ENCODE peak calls at places on chromosomes 5 and 9, in six cellular contexts. K is H7; Y is heart left ventricle; N is left ventricle myocardium inferior; X is CD8-positive, alpha-beta T cell; J is HCT116. G is an unnamed sample.

GRCh38 chr9:15484802-15485201 is 26.0 kb downstream of the PSIP1 start:
- DNase-seq in Y (no peak), J (no peak), K (no peak), X (no peak), N (no peak), G (no peak)

GRCh38 chr9:110427497-110428104 is 89.9 kb upstream of the TXNDC8 start:
- DNase-seq in N (peak; percentile 16), J (peak; percentile 42), K (peak; percentile 36), Y (no peak), X (no peak), G (no peak)

GRCh38 chr5:149002053-149002452 is 60.8 kb downstream of the SH3TC2 start:
- DNase-seq in X (no peak), N (no peak), Y (no peak), K (no peak), J (peak; percentile 44), G (no peak)

GRCh38 chr9:108691614-108692013 is 164.2 kb downstream of the ACTL7B start:
- DNase-seq in X (no peak), K (no peak), N (no peak), Y (no peak), J (peak; percentile 84), G (no peak)

GRCh38 chr9:21326526-21327139 is 8.6 kb downstream of the KLHL9 start:
- DNase-seq in J (no peak), Y (no peak), X (no peak), N (no peak), K (no peak), G (no peak)

GRCh38 chr9:95753762-95754465 is 121.6 kb upstream of the ERCC6L2 start:
- DNase-seq in X (no peak), N (peak; percentile 48), Y (no peak), J (no peak), K (no peak), G (no peak)

GRCh38 chr5:14574891-14575496 is 6.6 kb upstream of the OTULINL start:
- DNase-seq in Y (peak; percentile 62), J (no peak), K (no peak), N (peak; percentile 42), X (no peak), G (no peak)

GRCh38 chr5:131193106-131193505 is 22.4 kb downstream of the LYRM7 start:
- DNase-seq in Y (no peak), K (no peak), J (no peak), X (no peak), N (no peak), G (no peak)

GRCh38 chr9:107119735-107120134 is 163.3 kb upstream of the RAD23B start:
- DNase-seq in X (no peak), N (no peak), K (no peak), Y (no peak), J (no peak), G (no peak)

GRCh38 chr9:111438576-111439235 is 45.5 kb downstream of the ECPAS start:
- DNase-seq in J (no peak), N (no peak), Y (no peak), K (no peak), X (no peak), G (no peak)

GRCh38 chr9:91253488-91253887 is 108.2 kb downstream of the AUH start:
- DNase-seq in K (peak; percentile 29), N (no peak), Y (no peak), J (peak; percentile 6), X (peak; percentile 15), G (no peak)

GRCh38 chr5:74938250-74938649 is 72.1 kb upstream of the FAM169A start:
- DNase-seq in X (no peak), Y (no peak), N (no peak), J (no peak), K (no peak), G (no peak)

GRCh38 chr5:96537386-96537785 is 104.3 kb upstream of the PCSK1 start:
- DNase-seq in N (no peak), X (no peak), Y (no peak), K (no peak), J (no peak), G (no peak)

GRCh38 chr5:57710126-57710525 is 227.5 kb upstream of the ACTBL2 start:
- DNase-seq in J (no peak), K (no peak), X (no peak), Y (no peak), N (no peak), G (no peak)

GRCh38 chr5:45694255-45694834 is 1.8 kb downstream of the HCN1 start:
- DNase-seq in X (no peak), N (no peak), Y (no peak), K (no peak), J (no peak), G (no peak)

GRCh38 chr5:172583931-172584511 is 57.0 kb upstream of the NEURL1B start:
- DNase-seq in K (no peak), X (no peak), J (no peak), N (peak; percentile 70), Y (peak; percentile 80), G (no peak)

GRCh38 chr5:56094579-56095361 is 100.0 kb upstream of the IL6ST start:
- DNase-seq in J (no peak), N (no peak), X (no peak), K (no peak), Y (no peak), G (no peak)

GRCh38 chr5:142644127-142644526 is 41.8 kb downstream of the FGF1 start:
- DNase-seq in X (no peak), N (no peak), Y (no peak), J (no peak), K (no peak), G (no peak)

GRCh38 chr9:8845376-8845775 is 1045.8 kb upstream of the DMAC1 start:
- DNase-seq in Y (peak; percentile 70), X (no peak), J (no peak), K (no peak), N (peak; percentile 42), G (no peak)

GRCh38 chr5:78288246-78288645 is 6.3 kb downstream of the AP3B1 start:
- DNase-seq in J (no peak), X (no peak), N (no peak), Y (no peak), K (no peak), G (no peak)

GRCh38 chr9:5587024-5587423 is 41.9 kb upstream of the RIC1 start:
- DNase-seq in Y (no peak), X (no peak), J (no peak), K (no peak), N (no peak), G (no peak)

GRCh38 chr5:170404398-170404797 is 15.2 kb upstream of the KCNMB1 start:
- DNase-seq in N (no peak), K (no peak), Y (no peak), X (no peak), J (no peak), G (no peak)

GRCh38 chr9:138038244-138038671 is 160.7 kb downstream of the CACNA1B start:
- DNase-seq in X (no peak), K (no peak), N (no peak), J (no peak), Y (no peak), G (no peak)

GRCh38 chr5:130773813-130774212 is 391.2 kb downstream of the HINT1 start:
- DNase-seq in K (no peak), Y (no peak), N (no peak), X (no peak), J (peak; percentile 83), G (no peak)

GRCh38 chr5:102540251-102540812 is 41.5 kb upstream of the SLCO6A1 start:
- DNase-seq in J (no peak), K (no peak), Y (no peak), X (no peak), N (no peak), G (no peak)

GRCh38 chr5:102537011-102537410 is 38.2 kb upstream of the SLCO6A1 start:
- DNase-seq in J (no peak), X (no peak), Y (no peak), N (no peak), K (no peak), G (no peak)

GRCh38 chr5:102536323-102536928 is 37.6 kb upstream of the SLCO6A1 start:
- DNase-seq in K (no peak), J (peak; percentile 7), X (no peak), Y (no peak), N (no peak), G (no peak)

GRCh38 chr5:102542064-102542463 is 43.3 kb upstream of the SLCO6A1 start:
- DNase-seq in X (no peak), K (no peak), N (no peak), J (no peak), Y (no peak), G (no peak)

DNA sequence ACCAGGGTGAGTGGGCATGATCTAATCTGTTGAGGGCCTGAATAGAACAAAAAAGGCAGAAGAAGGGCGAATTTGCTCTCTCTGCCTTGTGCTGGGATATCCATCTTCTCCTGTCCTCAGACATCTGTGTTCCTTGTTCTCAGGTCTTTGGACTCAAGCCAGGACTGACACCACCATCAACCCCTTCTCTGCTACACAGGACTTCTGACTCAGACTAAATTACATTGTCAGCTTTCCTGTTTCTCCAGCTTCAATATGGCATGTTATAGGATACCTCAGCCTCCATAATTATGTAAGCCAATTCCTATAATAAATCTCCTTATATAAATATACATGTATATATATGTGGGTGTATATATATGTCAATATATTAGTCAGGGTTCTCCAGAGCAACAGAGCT is 40.8 kb upstream of the SLCO6A1 start:
- DNase-seq in J (no peak), Y (no peak), N (no peak), K (no peak), X (no peak), G (no peak)
- H3K27me3 ChIP-seq in J (no peaks in the 10 kb centered on the region), Y (no peaks in the 10 kb centered on the region), N (no peaks in the 10 kb centered on the region), K (no peaks in the 10 kb centered on the region), X (no peaks in the 10 kb centered on the region), G (no peaks in the 10 kb centered on the region)

DNA sequence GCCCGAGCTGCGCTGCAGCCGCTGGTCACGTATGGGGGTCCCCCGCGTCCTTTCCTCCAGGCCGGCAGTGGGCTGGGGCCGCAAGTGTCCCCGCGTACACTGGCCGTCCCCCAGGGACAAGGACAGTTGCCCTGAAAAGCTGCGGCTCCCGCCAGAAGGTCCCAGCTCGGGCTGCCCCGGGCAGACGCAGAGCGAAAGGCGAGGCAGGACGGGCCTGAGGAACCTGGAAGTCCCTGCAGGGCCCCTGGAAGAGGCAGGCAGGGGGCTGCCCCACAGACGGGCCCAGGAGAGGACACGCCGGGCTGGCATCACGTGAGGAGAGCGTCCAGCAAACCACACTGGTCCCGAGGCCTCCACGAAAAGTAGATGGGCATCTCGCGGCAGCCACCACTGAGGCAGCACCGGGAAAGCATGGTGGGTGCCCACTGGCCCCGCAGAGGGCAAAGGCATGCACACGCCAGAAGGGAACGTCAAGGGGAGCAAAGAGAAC is 3.2 kb upstream of the NKD2 start:
- DNase-seq in X (peak; percentile 2), J (no peak), K (peak; percentile 71), Y (peak; percentile 34), N (peak; percentile 16), G (no peak)
- H3K27me3 ChIP-seq in X (peaks cover 13% of the 10 kb centered on the region), J (peaks cover 13% of the 10 kb centered on the region), K (peaks cover 59% of the 10 kb centered on the region), Y (peaks cover 9% of the 10 kb centered on the region), N (peaks cover 18% of the 10 kb centered on the region), G (peaks cover 45% of the 10 kb centered on the region)

DNA sequence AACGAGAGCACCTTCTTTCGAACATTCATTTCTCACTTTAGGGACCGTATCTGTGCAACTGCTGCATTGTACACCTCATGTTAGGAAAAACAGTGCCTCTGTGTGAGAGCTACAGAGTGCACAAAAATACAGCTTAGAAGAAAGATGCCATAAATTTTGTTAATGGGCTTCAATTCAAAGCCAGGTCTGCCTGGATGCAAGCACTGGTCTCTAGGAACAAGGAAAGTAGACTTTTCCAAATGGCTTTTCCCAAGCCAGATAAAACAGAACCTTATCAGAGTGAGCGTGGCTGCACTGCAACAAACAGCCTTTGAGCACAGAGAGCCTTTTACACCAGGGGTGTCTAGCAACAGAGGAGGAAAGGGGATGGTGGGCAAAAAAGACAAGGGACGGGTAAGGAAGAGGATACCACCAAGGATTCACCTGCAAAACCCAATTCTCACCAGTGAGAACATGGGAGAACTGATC is 19.2 kb downstream of the GOLM1 start:
- DNase-seq in K (no peak), X (no peak), Y (no peak), N (no peak), J (no peak), G (no peak)
- H3K27me3 ChIP-seq in K (no peaks in the 10 kb centered on the region), X (no peaks in the 10 kb centered on the region), Y (no peaks in the 10 kb centered on the region), N (no peaks in the 10 kb centered on the region), J (no peaks in the 10 kb centered on the region), G (no peaks in the 10 kb centered on the region)

GRCh38 chr5:176692326-176692725 is 45.0 kb downstream of the TSPAN17 start:
- DNase-seq in N (no peak), Y (peak; percentile 4), X (no peak), J (no peak), K (no peak), G (no peak)
- H3K27me3 ChIP-seq in N (peaks cover 84% of the 10 kb centered on the region), Y (peaks cover 10% of the 10 kb centered on the region), X (peaks cover 11% of the 10 kb centered on the region), J (peaks cover 8% of the 10 kb centered on the region), K (no peaks in the 10 kb centered on the region), G (peaks cover 62% of the 10 kb centered on the region)

G was measured in CD4-positive, alpha-beta T cell.